ENCODE peak calls at places on chromosome 1, in six cellular contexts. X is progenitor cell of endocrine pancreas, K is RKO, O is astrocyte of the spinal cord, C is RWPE1, M is NCI-H345. R is an unnamed sample.

GRCh38 chr1:14238472-14239059 is 359.9 kb upstream of the KAZN start:
- DNase-seq in C (no peak), K (no peak), O (no peak), M (peak; percentile 3), X (no peak), R (no peak)

GRCh38 chr1:21293537-21294265 is 3.4 kb upstream of the ECE1 start:
- DNase-seq in X (no peak), M (no peak), O (no peak), K (no peak), C (no peak), R (no peak)

GRCh38 chr1:184890539-184890973 is 83.8 kb downstream of the NIBAN1 start:
- DNase-seq in X (no peak), C (no peak), M (no peak), O (peak; percentile 46), K (peak; percentile 41), R (no peak)

GRCh38 chr1:20511518-20512428 is 3.8 kb upstream of the MUL1 start:
- DNase-seq in K (no peak), X (no peak), O (no peak), M (no peak), C (no peak), R (peak; percentile 22)

GRCh38 chr1:221991221-221991620 is 249.3 kb upstream of the DUSP10 start:
- DNase-seq in C (peak; percentile 22), M (no peak), X (no peak), K (no peak), O (peak; percentile 65), R (no peak)

GRCh38 chr1:27504588-27505419 is 14.8 kb upstream of the WASF2 start:
- DNase-seq in M (no peak), O (peak; percentile 69), X (no peak), C (no peak), K (no peak), R (no peak)

GRCh38 chr1:89451011-89451410 is 73.6 kb upstream of the LRRC8B start:
- DNase-seq in X (no peak), M (no peak), O (peak; percentile 24), C (no peak), K (peak; percentile 17), R (no peak)

GRCh38 chr1:15151377-15151806 is 2.2 kb upstream of the TMEM51 start:
- DNase-seq in X (no peak), C (no peak), K (no peak), O (no peak), M (no peak), R (no peak)

GRCh38 chr1:61337981-61338848 is 255.9 kb downstream of the NFIA start:
- DNase-seq in K (peak; percentile 89), X (peak; percentile 36), C (peak; percentile 89), O (peak; percentile 96), M (peak; percentile 74), R (peak; percentile 78)

GRCh38 chr1:38334930-38335592 is 288.5 kb upstream of the POU3F1 start:
- DNase-seq in M (no peak), X (no peak), K (no peak), C (no peak), O (no peak), R (no peak)

GRCh38 chr1:52141513-52142219 is at the start of gene ZFYVE9:
- DNase-seq in X (peak; percentile 81), M (peak; percentile 82), O (peak; percentile 74), K (peak; percentile 80), C (peak; percentile 73), R (peak; percentile 74)

GRCh38 chr1:52237430-52237829 is 95.5 kb downstream of the ZFYVE9 start:
- DNase-seq in X (no peak), K (peak; percentile 55), C (peak; percentile 9), O (peak; percentile 77), M (no peak), R (peak; percentile 11)

GRCh38 chr1:160416369-160416768 is 16.0 kb downstream of the VANGL2 start:
- DNase-seq in X (no peak), K (peak; percentile 53), C (peak; percentile 55), M (no peak), O (peak; percentile 49), R (no peak)

GRCh38 chr1:30722175-30722537 is 1.2 kb downstream of the MATN1 start:
- DNase-seq in O (no peak), K (no peak), C (no peak), X (no peak), M (peak; percentile 19), R (no peak)

R was measured in T1000.